ENCODE peak calls at places on chromosomes 6 and 20, in seven cellular contexts. W is tibial nerve, G is body of pancreas, I is upper lobe of left lung, K is H54, P is GM12891, B is heart left ventricle. J is an unnamed sample.

GRCh38 chr6:56772737-56773184 is 130.1 kb upstream of the DST start:
- DNase-seq in W (peak), G (no peak), I (no peak), K (peak), P (no peak), B (peak), J (no peak)

GRCh38 chr6:139981066-139981624 is 606.7 kb upstream of the CITED2 start:
- DNase-seq in W (no peak), G (no peak), I (no peak), K (no peak), P (no peak), B (no peak), J (no peak)

GRCh38 chr20:35040090-35040489 is 52.5 kb downstream of the TRPC4AP start:
- DNase-seq in W (no peak), G (no peak), I (no peak), K (no peak), P (no peak), B (no peak), J (peak)

GRCh38 chr20:57389695-57390603 is 1.2 kb upstream of the RBM38 start:
- DNase-seq in W (no peak), G (no peak), I (no peak), K (no peak), P (no peak), B (peak), J (peak)

GRCh38 chr6:66638099-66638498 is 931.1 kb upstream of the EYS start:
- DNase-seq in W (no peak), G (no peak), I (no peak), K (peak), P (no peak), B (no peak), J (no peak)

GRCh38 chr20:46117704-46118467 is at the start of gene CD40:
- DNase-seq in W (peak), G (peak), I (peak), K (no peak), P (peak), B (peak), J (peak)

GRCh38 chr20:46767127-46767761 is 57.8 kb downstream of the SLC2A10 start:
- DNase-seq in W (peak), G (peak), I (no peak), K (peak), P (no peak), B (no peak), J (peak)

GRCh38 chr20:5652626-5653573 is 97.3 kb upstream of the SHLD1 start:
- DNase-seq in W (no peak), G (no peak), I (no peak), K (no peak), P (no peak), B (no peak), J (no peak)

GRCh38 chr6:15752820-15753219 is 90.0 kb upstream of the DTNBP1 start:
- DNase-seq in W (no peak), G (no peak), I (no peak), K (no peak), P (no peak), B (no peak), J (no peak)

GRCh38 chr6:158422629-158423238 is 110.5 kb downstream of the TULP4 start:
- DNase-seq in W (no peak), G (no peak), I (no peak), K (no peak), P (no peak), B (no peak), J (no peak)

DNA sequence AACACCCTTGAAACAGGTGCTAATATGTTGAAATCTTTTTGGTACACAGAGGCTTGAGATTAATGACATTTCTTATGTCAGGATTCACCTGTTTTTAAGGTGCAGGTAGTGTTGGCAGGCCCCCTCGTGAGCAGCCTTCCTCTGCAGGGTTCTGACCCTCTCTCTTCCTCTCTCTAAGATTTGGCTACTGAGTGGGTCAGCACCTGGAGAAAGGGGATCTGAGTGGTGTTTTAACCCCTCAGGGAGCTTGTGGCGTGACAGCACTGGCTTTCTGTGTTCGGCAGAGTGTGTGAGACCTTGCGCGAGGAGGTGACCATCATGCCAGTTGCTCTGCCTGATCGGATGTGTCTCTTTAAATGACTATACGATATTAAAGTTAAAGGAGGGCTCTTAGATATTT is 37.1 kb downstream of the HIVEP1 start:
- DNase-seq in W (no peak), G (no peak), I (no peak), K (no peak), P (no peak), B (no peak), J (no peak)
- TF ChIP-seq POLR2A in W (no peak), G (no peak), I (no peak), K (no peak), P (no peak), B (no peak), J (no peak)

DNA sequence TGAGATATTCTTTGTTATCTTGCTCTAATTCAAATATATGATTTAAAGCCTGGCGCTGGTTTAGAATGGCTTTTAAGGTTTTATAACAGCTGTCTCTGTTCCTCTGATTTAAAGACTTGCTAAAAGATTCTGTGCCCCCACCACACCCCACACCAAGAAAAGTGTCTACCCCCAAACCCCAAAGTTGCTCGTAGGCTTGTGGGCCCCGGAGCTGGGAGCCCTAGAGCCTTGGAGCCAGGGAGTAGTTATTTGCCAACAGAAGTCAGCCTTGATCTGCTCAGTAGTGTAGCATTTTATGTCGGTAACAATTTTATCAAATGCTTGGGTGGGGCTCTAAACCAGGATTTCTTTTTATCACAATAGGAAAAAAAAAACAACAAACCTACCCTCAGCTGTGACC is 105.2 kb upstream of the TRAF3IP2 start:
- DNase-seq in W (no peak), G (no peak), I (no peak), K (no peak), P (no peak), B (no peak), J (no peak)
- TF ChIP-seq POLR2A in W (no peak), G (no peak), I (no peak), K (no peak), P (no peak), B (no peak), J (no peak)

DNA sequence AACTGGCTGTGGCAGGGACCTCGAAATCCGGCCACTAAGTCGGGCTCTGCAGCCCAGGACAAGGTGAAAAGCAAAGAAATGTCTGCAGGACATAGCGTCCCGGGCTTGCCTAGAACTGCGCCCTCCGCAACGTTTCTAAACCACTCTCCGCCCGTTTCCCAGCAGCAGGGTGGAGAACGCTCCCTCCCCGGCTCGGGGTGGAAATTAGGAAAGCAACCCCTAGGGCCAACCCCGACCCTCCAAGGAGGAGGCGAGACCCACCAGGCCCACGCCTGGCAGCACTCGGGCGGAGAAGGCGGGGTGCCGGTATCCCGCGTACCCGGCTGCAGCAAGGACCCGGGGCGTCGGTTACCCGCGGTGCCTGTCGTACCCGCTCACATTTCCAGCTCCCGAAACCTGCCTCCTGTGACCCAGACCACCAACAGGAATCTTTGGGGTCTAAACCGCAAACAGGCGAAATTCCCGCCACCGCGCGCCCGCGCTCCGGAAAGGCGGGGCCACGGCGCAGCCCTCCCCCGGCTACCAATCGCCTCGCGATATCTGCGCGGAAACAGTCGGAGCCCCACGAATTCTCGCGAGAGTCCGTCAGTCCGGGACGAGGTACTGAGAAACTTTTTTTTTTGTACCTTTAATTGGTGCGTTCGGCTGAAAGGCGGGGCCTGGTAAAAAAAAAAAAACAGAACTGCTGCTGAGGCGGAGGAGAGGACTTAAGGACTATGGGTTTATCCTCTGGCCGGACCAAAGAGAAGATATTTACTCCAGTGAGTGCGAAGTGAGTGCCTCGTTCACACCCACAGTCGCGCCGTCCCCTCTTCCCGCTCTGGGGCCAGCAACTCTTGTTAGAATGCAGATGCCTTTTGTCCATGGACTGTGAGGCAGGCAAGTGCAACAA is at the start of gene MMS22L:
- DNase-seq in W (peak), G (peak), I (peak), K (peak), P (peak), B (peak), J (peak)
- TF ChIP-seq POLR2A in W (no peak), G (peak), I (no peak), K (no peak), P (peak), B (no peak), J (no peak)

DNA sequence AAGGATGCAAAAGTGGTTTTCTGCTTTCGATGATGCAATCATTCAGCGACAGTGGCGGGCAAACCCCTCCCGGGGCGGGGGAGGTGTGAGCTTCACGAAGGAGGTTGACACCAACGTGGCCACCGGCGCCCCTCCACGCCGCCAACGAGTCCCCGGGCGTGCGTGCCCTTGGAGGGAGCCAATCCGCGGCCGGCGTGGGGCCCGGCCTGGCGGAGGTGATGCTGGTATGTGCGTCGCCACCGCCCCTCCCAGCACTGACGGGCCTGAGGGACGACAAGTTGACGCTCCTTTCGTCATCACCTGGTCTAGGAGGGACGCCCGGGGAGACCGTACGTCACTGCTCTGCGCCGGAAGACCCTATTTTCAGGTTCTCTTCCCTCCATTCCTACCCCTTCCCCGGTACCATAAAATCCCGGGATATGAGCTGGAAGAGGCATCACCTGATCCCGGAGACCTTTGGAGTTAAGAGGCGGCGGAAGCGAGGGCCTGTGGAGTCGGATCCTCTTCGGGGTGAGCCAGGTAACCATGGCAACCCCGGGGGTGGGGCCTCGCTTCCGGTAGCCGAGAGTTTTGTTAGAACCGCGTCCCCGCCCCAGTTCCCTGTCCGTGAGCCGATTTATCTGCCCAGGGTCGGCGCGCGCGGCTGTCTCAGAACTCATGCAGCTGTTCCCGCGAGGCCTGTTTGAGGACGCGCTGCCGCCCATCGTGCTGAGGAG is at the start of gene DXO:
- DNase-seq in W (peak), G (peak), I (peak), K (peak), P (peak), B (peak), J (peak)
- TF ChIP-seq POLR2A in W (peak), G (peak), I (peak), K (peak), P (peak), B (no peak), J (peak)